ENCODE peak calls at places on chromosomes 3 and 15, in four cellular contexts. I is foreskin fibroblast, M is cardiac muscle cell, H is AG09309. W is an unnamed sample.

GRCh38 chr15:101320501-101321052 is 25.5 kb upstream of the SNRPA1 start:
- DNase-seq in I (peak), H (no peak), M (peak), W (no peak)

GRCh38 chr15:73573572-73573971 is 59.6 kb downstream of the NPTN start:
- DNase-seq in I (peak), H (no peak), M (no peak), W (peak)

GRCh38 chr15:101579766-101580165 is 72.4 kb downstream of the TM2D3 start:
- DNase-seq in M (no peak), H (peak), I (no peak), W (peak)

GRCh38 chr3:169354774-169355501 is 308.6 kb downstream of the MECOM start:
- DNase-seq in I (no peak), H (no peak), M (no peak), W (no peak)

GRCh38 chr15:62472616-62473299 is 307.7 kb upstream of the C2CD4B start:
- DNase-seq in M (peak), I (no peak), H (no peak), W (no peak)

GRCh38 chr3:113531826-113532697 is at the start of gene SIDT1:
- DNase-seq in I (peak), M (peak), H (no peak), W (peak)

GRCh38 chr15:55796321-55796965 is 53.5 kb upstream of the PRTG start:
- DNase-seq in H (no peak), I (peak), M (no peak), W (no peak)

GRCh38 chr3:110903771-110904532 is 167.7 kb upstream of the NECTIN3 start:
- DNase-seq in M (no peak), I (no peak), H (no peak), W (no peak)

GRCh38 chr3:10309736-10310135 is 11.2 kb downstream of the SEC13 start:
- DNase-seq in I (peak), M (no peak), H (no peak), W (no peak)

GRCh38 chr3:191234216-191234615 is 35.2 kb downstream of the OSTN start:
- DNase-seq in I (no peak), M (no peak), H (no peak), W (no peak)

GRCh38 chr3:172365028-172365567 is 83.2 kb downstream of the GHSR start:
- DNase-seq in M (no peak), I (no peak), H (no peak), W (no peak)

GRCh38 chr3:31839144-31839917 is 141.7 kb downstream of the OSBPL10 start:
- DNase-seq in I (no peak), M (no peak), H (no peak), W (no peak)

GRCh38 chr3:18499256-18499655 is 74.1 kb upstream of the SATB1 start:
- DNase-seq in I (no peak), M (no peak), H (no peak), W (no peak)

GRCh38 chr15:71595846-71596553 is 214.4 kb upstream of the NR2E3 start:
- DNase-seq in H (no peak), I (peak), M (no peak), W (peak)

GRCh38 chr3:33403756-33404155 is 36.4 kb downstream of the UBP1 start:
- DNase-seq in I (no peak), H (no peak), M (no peak), W (no peak)

GRCh38 chr3:51946796-51947195 is 4.6 kb downstream of the PARP3 start:
- DNase-seq in H (no peak), I (no peak), M (no peak), W (no peak)

GRCh38 chr15:88834211-88834812 is 31.1 kb downstream of the ACAN start:
- DNase-seq in H (peak), M (peak), I (peak), W (peak)

GRCh38 chr3:172918165-172918564 is 167.6 kb downstream of the ECT2 start:
- DNase-seq in I (peak), H (no peak), M (no peak), W (peak)

GRCh38 chr3:177420643-177421042 is 223.4 kb upstream of the TBL1XR1 start:
- DNase-seq in I (peak), M (no peak), H (no peak), W (peak)

GRCh38 chr3:159763466-159764210 is 225.0 kb upstream of the IL12A start:
- DNase-seq in I (peak), H (peak), M (peak), W (peak)

GRCh38 chr3:126083913-126084514 is at the start of gene SLC41A3:
- DNase-seq in M (peak), I (peak), H (peak), W (peak)

GRCh38 chr3:71917540-71917939 is 132.6 kb upstream of the PROK2 start:
- DNase-seq in H (no peak), M (no peak), I (no peak), W (no peak)

GRCh38 chr3:152381881-152382295 is 113.2 kb downstream of the MBNL1 start:
- DNase-seq in H (no peak), I (no peak), M (no peak), W (no peak)

GRCh38 chr15:39746176-39746575 is 36.5 kb downstream of the FSIP1 start:
- DNase-seq in M (no peak), I (peak), H (no peak), W (no peak)

GRCh38 chr15:40441012-40441735 is 421 bp downstream of the BAHD1 start:
- DNase-seq in H (no peak), I (no peak), M (peak), W (no peak)

GRCh38 chr3:112007641-112008040 is 8.9 kb downstream of the TAGLN3 start:
- DNase-seq in I (peak), M (no peak), H (peak), W (no peak)

GRCh38 chr3:61381745-61382392 is 130.6 kb upstream of the FHIT start:
- DNase-seq in H (no peak), M (peak), I (peak), W (peak)

GRCh38 chr15:50241684-50242450 is 23.7 kb downstream of the HDC start:
- DNase-seq in I (peak), M (no peak), H (no peak), W (no peak)

GRCh38 chr15:31106495-31107300 is 5.2 kb upstream of the TRPM1 start:
- DNase-seq in I (no peak), M (no peak), H (peak), W (no peak)

GRCh38 chr3:192445768-192446644 is 281.3 kb downstream of the FGF12 start:
- DNase-seq in M (no peak), I (no peak), H (no peak), W (no peak)

GRCh38 chr15:77831989-77832388 is 199.3 kb upstream of the LINGO1 start:
- DNase-seq in M (no peak), I (no peak), H (no peak), W (no peak)

GRCh38 chr3:38019658-38020341 is 9.6 kb downstream of the PLCD1 start:
- DNase-seq in H (no peak), I (no peak), M (no peak), W (no peak)

GRCh38 chr3:77667901-77668300 is 628.0 kb downstream of the ROBO2 start:
- DNase-seq in M (no peak), H (no peak), I (peak), W (no peak)

GRCh38 chr3:159762238-159762637 is 226.4 kb upstream of the IL12A start:
- DNase-seq in M (no peak), I (peak), H (peak), W (no peak)

GRCh38 chr3:81778678-81779182 is 17.3 kb upstream of the GBE1 start:
- DNase-seq in M (no peak), H (no peak), I (peak), W (peak)

GRCh38 chr3:171123913-171124312 is 97.4 kb upstream of the SLC2A2 start:
- DNase-seq in I (no peak), M (no peak), H (no peak), W (no peak)

GRCh38 chr3:52277972-52278509 is 408 bp downstream of the WDR82 start:
- DNase-seq in M (peak), H (no peak), I (no peak), W (peak)

GRCh38 chr15:54528021-54528420 is 549.8 kb downstream of the UNC13C start:
- DNase-seq in M (no peak), I (no peak), H (no peak), W (no peak)

DNA sequence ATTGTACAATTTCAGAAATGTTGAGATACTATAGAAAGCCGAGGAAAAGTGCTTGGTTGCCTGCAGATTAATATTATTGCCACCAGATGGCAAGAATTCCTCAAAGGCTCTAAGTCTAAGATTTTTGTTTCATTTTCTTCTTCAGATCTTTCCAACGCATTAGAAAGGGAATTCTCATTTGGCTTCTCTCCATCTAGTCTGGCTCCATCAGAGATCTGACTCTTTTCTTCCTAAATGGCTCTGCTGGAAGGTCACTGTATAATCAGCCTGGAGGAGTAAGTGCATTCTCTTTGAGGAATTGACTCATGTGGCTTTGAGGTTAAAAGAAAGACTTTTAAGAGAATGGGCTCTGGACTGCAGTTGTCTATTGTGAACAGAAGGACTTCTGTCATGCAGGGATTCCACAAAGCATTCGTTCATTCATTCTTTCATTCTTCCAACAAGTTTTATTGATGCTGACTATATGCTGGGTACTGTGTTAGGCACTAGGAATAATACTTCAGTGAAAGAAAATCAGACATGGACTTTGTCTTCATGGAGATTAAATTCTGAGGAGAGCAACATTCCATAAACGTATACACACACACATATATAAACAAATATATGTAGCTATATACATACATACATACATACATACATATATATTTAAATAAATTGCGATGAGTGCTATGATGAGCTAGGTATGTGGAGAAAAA is 55.3 kb downstream of the SLC28A2 start:
- DNase-seq in I (peak), H (peak), M (no peak), W (peak)
- TF ChIP-seq CTCF in I (peak), H (peak), M (peak), W (peak)

GRCh38 chr3:179677884-179678283 is 25.0 kb downstream of the USP13 start:
- DNase-seq in I (no peak), H (no peak), M (no peak), W (no peak)

GRCh38 chr3:179682681-179683080 is 29.8 kb downstream of the USP13 start:
- DNase-seq in I (no peak), H (no peak), M (no peak), W (no peak)

GRCh38 chr3:179676081-179676480 is 23.2 kb downstream of the USP13 start:
- DNase-seq in I (no peak), H (no peak), M (no peak), W (no peak)

GRCh38 chr3:179681492-179682263 is 28.8 kb downstream of the USP13 start:
- DNase-seq in H (no peak), M (no peak), I (peak), W (no peak)
- H3K4me3 ChIP-seq in H (no peak), M (no peak), I (no peak), W (no peak)

DNA sequence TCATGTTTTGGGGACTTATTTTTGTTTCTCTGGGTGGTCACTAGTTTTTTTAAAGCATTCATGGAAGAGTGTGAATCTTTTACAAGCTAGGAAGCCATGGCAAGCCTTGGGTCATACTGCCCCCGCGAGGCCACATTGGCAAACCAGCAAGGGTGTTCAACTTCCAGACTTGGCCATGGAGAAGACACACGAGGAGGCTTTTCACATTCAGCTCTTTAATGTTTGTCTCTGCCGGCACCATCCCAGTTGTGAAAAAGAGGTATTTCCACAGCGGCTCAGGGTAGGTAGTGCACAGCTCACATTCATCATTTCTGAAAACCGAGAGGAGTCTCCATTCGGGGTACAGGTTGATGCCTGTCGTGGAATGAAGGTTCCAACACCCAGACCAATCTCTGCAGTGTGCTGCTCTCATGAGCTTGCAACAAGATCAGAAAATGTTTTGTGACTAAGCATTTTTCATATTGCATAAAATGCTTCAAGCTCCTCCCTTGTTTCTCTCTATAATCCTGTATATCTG is 7.7 kb downstream of the CCR5 start:
- DNase-seq in I (peak), M (peak), H (peak), W (peak)
- TF ChIP-seq CTCF in I (peak), M (peak), H (peak), W (peak)

GRCh38 chr15:25065876-25066275 is 111.1 kb downstream of the SNRPN start:
- DNase-seq in M (no peak), H (no peak), I (no peak), W (no peak)

GRCh38 chr15:25067725-25068309 is 113.0 kb downstream of the SNRPN start:
- DNase-seq in H (no peak), I (no peak), M (no peak), W (no peak)

GRCh38 chr15:25066708-25067107 is 111.9 kb downstream of the SNRPN start:
- DNase-seq in M (no peak), I (no peak), H (no peak), W (no peak)

GRCh38 chr15:25070357-25070963 is 115.7 kb downstream of the SNRPN start:
- DNase-seq in M (no peak), H (no peak), I (no peak), W (no peak)

GRCh38 chr15:25068696-25069095 is 113.9 kb downstream of the SNRPN start:
- DNase-seq in M (no peak), H (no peak), I (no peak), W (no peak)
- H3K4me3 ChIP-seq in M (no peak), H (no peak), I (no peak), W (no peak)

GRCh38 chr3:97820780-97821179 is 1.0 kb upstream of the CRYBG3 start:
- DNase-seq in M (no peak), I (no peak), H (no peak), W (no peak)

GRCh38 chr3:97821413-97821809 is 400 bp upstream of the CRYBG3 start:
- DNase-seq in I (no peak), M (peak), H (no peak), W (peak)

GRCh38 chr3:97823081-97823480 is 1.3 kb downstream of the CRYBG3 start:
- DNase-seq in I (peak), M (no peak), H (no peak), W (no peak)

GRCh38 chr3:97823503-97824004 is 1.7 kb downstream of the CRYBG3 start:
- DNase-seq in H (no peak), I (peak), M (peak), W (no peak)

GRCh38 chr3:97821810-97822775 is at the start of gene CRYBG3:
- DNase-seq in I (peak), M (peak), H (no peak), W (peak)
- TF ChIP-seq CTCF in I (peak), M (peak), H (peak), W (peak)

GRCh38 chr3:25433106-25433505 is 5.0 kb downstream of the RARB start:
- DNase-seq in H (no peak), I (no peak), M (no peak), W (no peak)

GRCh38 chr3:25429441-25429907 is 1.4 kb downstream of the RARB start:
- DNase-seq in I (no peak), M (no peak), H (no peak), W (peak)

GRCh38 chr3:25429960-25430941 is 2.2 kb downstream of the RARB start:
- DNase-seq in M (no peak), H (no peak), I (no peak), W (peak)

GRCh38 chr3:25432191-25432720 is 4.2 kb downstream of the RARB start:
- DNase-seq in I (no peak), M (no peak), H (no peak), W (peak)

DNA sequence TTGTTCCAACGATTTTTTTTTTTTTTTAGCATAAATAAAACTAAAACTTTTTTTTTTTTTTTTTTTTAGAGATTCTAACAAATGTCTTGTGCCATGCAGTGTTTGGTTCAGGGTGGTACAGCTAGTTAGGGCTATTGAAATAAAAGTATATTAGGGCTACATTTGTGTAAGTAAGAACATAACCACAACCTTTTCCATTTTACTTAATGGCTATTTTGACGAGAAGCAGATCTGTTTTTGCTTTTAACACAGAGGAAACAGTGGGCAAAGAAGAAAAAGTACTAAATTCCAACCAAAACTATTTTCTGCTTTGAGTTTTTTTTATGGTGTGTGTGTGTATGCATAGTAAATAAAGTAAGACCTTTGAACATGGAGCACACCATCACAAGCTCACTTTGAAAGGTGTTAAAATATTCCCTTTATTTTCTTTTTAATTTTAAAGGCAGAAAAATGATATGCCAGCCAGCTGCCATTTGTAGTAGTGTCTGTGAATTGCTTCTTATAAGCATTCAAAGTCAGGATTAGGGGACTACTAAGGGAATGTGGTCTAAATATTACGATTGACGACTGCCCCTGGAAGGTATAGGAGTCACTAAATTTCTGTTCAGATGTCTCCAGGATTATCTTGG is 3.0 kb downstream of the RARB start:
- DNase-seq in M (no peak), H (no peak), I (no peak), W (peak)
- H3K4me3 ChIP-seq in M (peak), H (no peak), I (peak), W (peak)

DNA sequence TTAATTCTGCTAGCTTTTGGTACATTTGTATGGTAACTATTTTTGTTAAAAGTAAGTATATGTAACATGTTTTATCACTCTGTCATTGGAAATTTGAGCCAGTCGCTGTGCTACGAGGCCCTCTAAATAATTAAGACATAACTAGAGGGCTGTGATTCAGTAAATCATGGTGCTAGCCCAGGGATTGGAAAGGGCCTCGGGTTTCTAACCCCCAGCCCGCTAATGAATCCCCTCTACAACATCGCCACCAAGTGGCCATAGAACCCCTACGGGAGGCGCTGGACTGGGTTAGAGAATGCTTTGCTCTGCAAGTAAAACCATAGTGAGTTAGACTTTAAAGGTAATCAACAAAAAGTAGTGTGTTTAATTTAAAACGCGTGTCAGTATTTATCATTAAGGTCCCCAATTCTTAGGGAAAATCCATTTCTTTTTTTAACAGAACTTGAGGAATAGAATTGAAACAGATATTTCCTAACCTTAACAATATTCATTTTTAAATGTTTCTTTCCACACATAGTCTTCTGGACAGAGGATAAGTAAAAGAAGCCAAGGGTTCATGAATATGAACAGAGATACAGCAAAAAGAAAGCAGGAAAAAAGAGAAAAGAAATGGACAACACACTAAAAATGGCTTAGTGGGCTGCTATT is 744.7 kb downstream of the EPHA3 start:
- DNase-seq in I (peak), H (no peak), M (peak), W (peak)
- TF ChIP-seq CTCF in I (peak), H (no peak), M (peak), W (peak)